ENCODE peak calls at places on chromosomes 13 and 19, in six cellular contexts. Z is Peyer's patch, B is K562, W is heart right ventricle, A is IMR-90, P is cardiac muscle cell. Y is an unnamed sample. For H3K4me1, the result is how much of the 10 kb centered on the place peaks cover.

GRCh38 chr13:86870388-86870966 is 800.7 kb upstream of the SLITRK5 start:
- DNase-seq in P (peak), W (no peak), B (no peak), A (peak), Z (no peak), Y (no peak)

GRCh38 chr19:49546825-49547565 is 19.2 kb downstream of the RCN3 start:
- DNase-seq in A (peak), B (peak), Z (no peak), P (peak), W (no peak), Y (peak)

GRCh38 chr13:40076765-40077362 is 421.4 kb downstream of the COG6 start:
- DNase-seq in P (no peak), Z (no peak), A (no peak), W (no peak), B (no peak), Y (no peak)

GRCh38 chr19:12364391-12365093 is 941 bp downstream of the ZNF442 start:
- DNase-seq in A (peak), W (peak), P (peak), B (peak), Z (peak), Y (no peak)

GRCh38 chr13:112867301-112867711 is 101.7 kb upstream of the MCF2L start:
- DNase-seq in W (no peak), A (no peak), Z (no peak), P (no peak), B (no peak), Y (no peak)

GRCh38 chr19:18057557-18057956 is 29.2 kb downstream of the IL12RB1 start:
- DNase-seq in W (peak), Z (no peak), A (no peak), P (peak), B (no peak), Y (no peak)

GRCh38 chr19:18156841-18157464 is 4.0 kb downstream of the PIK3R2 start:
- DNase-seq in Z (peak), W (peak), A (peak), P (peak), B (peak), Y (no peak)

GRCh38 chr13:99854376-99854775 is 117.2 kb downstream of the ZIC5 start:
- DNase-seq in Z (no peak), W (no peak), A (no peak), P (no peak), B (no peak), Y (no peak)

GRCh38 chr19:13447978-13448377 is 58.3 kb downstream of the CACNA1A start:
- DNase-seq in Z (no peak), P (no peak), W (no peak), B (no peak), A (no peak), Y (no peak)

GRCh38 chr13:105428816-105429215 is 1106.6 kb downstream of the EFNB2 start:
- DNase-seq in A (peak), Z (no peak), B (no peak), W (no peak), P (peak), Y (no peak)

GRCh38 chr19:48627865-48628314 is 8.6 kb downstream of the SPHK2 start:
- DNase-seq in A (no peak), P (no peak), Z (no peak), B (no peak), W (no peak), Y (no peak)

GRCh38 chr13:52706074-52706473 is 33.5 kb downstream of the CNMD start:
- DNase-seq in W (no peak), Z (no peak), B (no peak), P (no peak), A (no peak), Y (no peak)

GRCh38 chr13:47555235-47555634 is 445.8 kb downstream of the SUCLA2 start:
- DNase-seq in Z (no peak), A (peak), B (no peak), W (no peak), P (no peak), Y (no peak)

GRCh38 chr19:48571378-48572162 is 19.6 kb downstream of the SULT2B1 start:
- DNase-seq in A (no peak), Z (no peak), P (no peak), W (no peak), B (no peak), Y (no peak)

GRCh38 chr19:36141039-36141914 is 1.4 kb downstream of the CAPNS1 start:
- DNase-seq in B (peak), W (peak), P (peak), Z (peak), A (peak), Y (peak)

GRCh38 chr13:45876781-45877180 is 25.2 kb upstream of the SIAH3 start:
- DNase-seq in Z (no peak), W (no peak), B (no peak), P (no peak), A (no peak), Y (no peak)

GRCh38 chr13:43009506-43009905 is 13.9 kb upstream of the DNAJC15 start:
- DNase-seq in B (no peak), P (peak), A (peak), Z (no peak), W (no peak), Y (no peak)

GRCh38 chr13:104750377-104750776 is 1684.2 kb upstream of the SLC10A2 start:
- DNase-seq in W (no peak), P (no peak), Z (no peak), B (no peak), A (no peak), Y (no peak)

GRCh38 chr13:76019421-76020044 is 383.4 kb downstream of the LMO7 start:
- DNase-seq in Z (peak), B (no peak), W (peak), P (no peak), A (no peak), Y (no peak)

GRCh38 chr13:44335463-44335862 is 38.2 kb upstream of the SERP2 start:
- DNase-seq in P (no peak), Z (no peak), A (no peak), W (no peak), B (peak), Y (no peak)

GRCh38 chr13:98488736-98489135 is 88.2 kb downstream of the STK24 start:
- DNase-seq in A (no peak), W (no peak), B (no peak), Z (no peak), P (no peak), Y (no peak)

GRCh38 chr19:40198272-40198990 is 7.2 kb downstream of the MAP3K10 start:
- DNase-seq in P (no peak), A (no peak), B (no peak), W (no peak), Z (no peak), Y (no peak)

GRCh38 chr19:49020931-49021895 is 2.9 kb downstream of the CGB3 start:
- DNase-seq in Z (no peak), P (no peak), A (peak), B (no peak), W (no peak), Y (no peak)

GRCh38 chr13:43316997-43317396 is 293.6 kb downstream of the DNAJC15 start:
- DNase-seq in A (peak), Z (no peak), B (no peak), P (peak), W (no peak), Y (no peak)

GRCh38 chr13:31595568-31595967 is 143.8 kb upstream of the RXFP2 start:
- DNase-seq in P (peak), W (no peak), B (no peak), A (no peak), Z (no peak), Y (no peak)

GRCh38 chr19:33304760-33305647 is 2.7 kb upstream of the CEBPA start:
- DNase-seq in Z (peak), P (no peak), W (no peak), A (no peak), B (peak), Y (no peak)

GRCh38 chr19:18204394-18205179 is 745 bp upstream of the RAB3A start:
- DNase-seq in A (no peak), P (no peak), Z (peak), W (peak), B (peak), Y (no peak)

GRCh38 chr19:44552324-44552723 is 22.8 kb upstream of the CEACAM20 start:
- DNase-seq in W (peak), Z (peak), P (peak), B (peak), A (no peak), Y (no peak)

GRCh38 chr13:85709072-85709471 is 90.1 kb downstream of the SLITRK6 start:
- DNase-seq in A (peak), Z (no peak), W (no peak), P (peak), B (no peak), Y (no peak)

GRCh38 chr13:93620366-93620765 is 393.8 kb downstream of the GPC6 start:
- DNase-seq in A (no peak), P (no peak), Z (no peak), B (no peak), W (no peak), Y (no peak)

GRCh38 chr13:77860621-77861020 is 58.0 kb downstream of the EDNRB start:
- DNase-seq in W (no peak), Z (no peak), A (peak), P (peak), B (no peak), Y (no peak)

GRCh38 chr19:45402469-45403070 is 2.3 kb downstream of the PPP1R13L start:
- DNase-seq in A (no peak), W (peak), Z (peak), P (peak), B (peak), Y (no peak)

GRCh38 chr13:50129065-50129922 is 114.0 kb downstream of the KCNRG start:
- DNase-seq in W (no peak), Z (no peak), A (no peak), P (peak), B (no peak), Y (no peak)

GRCh38 chr19:4969772-4970531 is 1.0 kb downstream of the KDM4B start:
- DNase-seq in W (no peak), A (no peak), Z (no peak), P (peak), B (no peak), Y (no peak)

GRCh38 chr19:310141-310651 is 19.0 kb upstream of the PLPP2 start:
- DNase-seq in P (no peak), W (no peak), B (no peak), A (no peak), Z (peak), Y (no peak)

GRCh38 chr13:37526710-37527446 is 71.7 kb downstream of the POSTN start:
- DNase-seq in W (no peak), B (no peak), A (no peak), Z (no peak), P (peak), Y (no peak)

GRCh38 chr19:55355213-55355821 is 798 bp upstream of the COX6B2 start:
- DNase-seq in Z (no peak), B (no peak), P (no peak), W (no peak), A (no peak), Y (no peak)

GRCh38 chr19:56988271-56988670 is 131.5 kb upstream of the USP29 start:
- DNase-seq in W (no peak), A (no peak), B (no peak), Z (no peak), P (no peak), Y (no peak)

GRCh38 chr13:108742681-108743080 is 113.3 kb downstream of the MYO16 start:
- DNase-seq in Z (no peak), A (no peak), P (no peak), W (no peak), B (no peak), Y (no peak)

DNA sequence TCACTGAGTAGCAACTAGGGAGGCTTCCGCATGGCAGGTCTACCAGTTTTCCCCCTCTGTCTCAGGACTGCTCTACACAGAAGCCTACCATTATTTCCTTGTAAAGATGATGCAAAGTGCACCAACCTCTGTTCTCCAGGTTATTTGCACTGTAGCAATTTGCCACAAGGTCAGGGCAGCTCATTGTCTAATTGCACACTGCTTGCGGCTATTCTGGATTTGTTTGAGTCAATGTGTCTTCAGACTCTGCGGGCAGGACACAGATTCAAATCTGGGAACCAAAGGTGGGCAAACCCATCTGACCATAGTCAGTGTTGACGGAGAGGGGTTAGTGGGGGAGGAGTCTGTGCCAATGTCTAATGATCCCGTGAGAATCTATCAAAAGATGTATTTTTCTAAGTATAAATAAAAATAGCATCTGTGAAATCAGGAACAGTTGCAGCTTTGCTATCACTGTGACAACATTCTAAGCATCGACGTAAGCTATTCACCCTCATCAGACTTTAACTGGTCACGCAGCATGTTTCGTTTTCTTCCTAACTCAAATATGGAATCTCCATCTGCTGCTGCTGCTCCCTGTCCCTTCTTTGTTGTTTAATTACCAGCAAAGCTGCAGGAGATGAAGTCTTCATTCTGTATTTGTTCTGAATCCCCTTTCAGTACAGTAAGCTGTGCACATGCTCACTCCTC is 26.4 kb downstream of the CYSLTR2 start:
- DNase-seq in A (no peak), Z (no peak), B (no peak), P (no peak), W (no peak), Y (no peak)
- H3K4me1 ChIP-seq in A (under half), Z (under half), B (under half), P (under half), W (under half), Y (under half)

GRCh38 chr19:46946611-46947238 is 72.9 kb upstream of the NPAS1 start:
- DNase-seq in W (no peak), P (no peak), B (no peak), A (no peak), Z (no peak), Y (no peak)
- H3K4me1 ChIP-seq in W (under half), P (under half), B (under half), A (under half), Z (under half), Y (under half)

DNA sequence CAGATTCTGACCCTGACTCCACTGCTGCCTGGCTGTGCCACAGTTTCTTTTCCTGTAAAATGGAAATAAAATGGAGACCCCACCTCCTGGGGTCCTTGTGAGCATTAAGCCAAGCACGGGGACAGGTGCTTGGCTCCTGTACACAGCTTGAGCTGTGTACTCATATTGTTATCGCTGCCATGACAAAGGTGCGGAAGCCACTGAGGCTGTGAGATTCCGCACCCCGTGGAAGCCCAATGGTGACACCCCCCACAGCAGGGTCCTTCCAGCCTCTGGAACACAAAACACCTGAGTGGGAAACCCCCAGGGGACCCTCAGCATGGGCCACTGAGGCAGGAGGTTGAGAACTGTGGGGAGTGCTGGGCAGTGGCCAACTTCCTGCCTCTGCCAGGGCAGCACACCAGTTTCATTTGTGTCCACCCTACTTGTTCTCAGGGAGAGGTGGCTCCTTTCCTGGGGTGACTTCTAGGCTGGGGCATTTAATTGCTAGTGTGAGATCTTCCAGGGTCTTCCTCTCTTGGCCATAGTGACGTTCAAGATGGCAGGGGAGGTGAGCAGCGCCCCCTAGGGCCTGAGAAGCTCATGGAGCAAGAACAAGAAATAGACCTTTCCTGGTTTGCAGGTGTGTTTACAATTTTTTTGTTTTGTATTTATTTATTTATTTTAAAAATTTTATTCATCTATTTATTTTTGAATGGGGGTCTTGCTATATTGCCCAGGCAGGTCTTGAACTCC is 5.4 kb upstream of the JSRP1 start:
- DNase-seq in W (no peak), Z (peak), A (no peak), B (peak), P (peak), Y (peak)
- H3K4me1 ChIP-seq in W (under half), Z (under half), A (under half), B (half or more), P (under half), Y (under half)

DNA sequence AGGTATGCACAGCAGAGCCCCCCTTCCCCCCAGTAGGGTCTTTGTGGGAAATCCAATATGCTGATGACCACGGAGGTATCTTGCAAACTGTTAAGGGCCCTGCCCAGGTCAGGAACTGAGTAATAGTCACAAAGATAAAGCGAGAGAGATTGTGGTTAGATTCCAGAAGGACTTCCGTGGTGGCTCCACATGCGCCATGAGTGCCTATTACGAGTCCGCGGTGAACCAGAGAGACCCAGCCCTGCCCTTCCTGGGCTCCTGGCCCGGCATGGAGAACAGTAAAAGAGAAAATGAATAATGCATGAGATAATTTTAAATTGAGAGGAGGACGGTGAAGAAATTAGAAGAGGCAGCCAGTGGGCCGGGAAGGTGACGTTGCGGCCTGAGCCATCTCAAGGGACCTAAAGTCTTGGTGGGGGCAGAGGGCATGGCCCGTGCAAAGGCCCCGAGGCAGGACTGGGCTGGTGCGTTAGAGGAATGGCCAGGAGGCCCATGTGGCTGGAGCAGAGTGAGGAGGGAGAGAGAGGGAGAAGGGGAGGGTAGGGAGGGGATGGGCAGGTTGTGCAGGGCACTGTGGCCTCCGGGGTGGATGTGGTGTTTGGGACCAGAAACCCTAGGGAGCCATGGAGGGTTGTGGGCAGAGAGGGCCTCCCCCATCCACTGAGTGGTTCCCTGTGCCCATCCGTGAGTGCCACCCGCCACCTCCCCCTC is 46.6 kb upstream of the NFIC start:
- DNase-seq in B (no peak), P (peak), W (no peak), Z (no peak), A (no peak), Y (no peak)
- H3K4me1 ChIP-seq in B (under half), P (under half), W (under half), Z (under half), A (under half), Y (under half)

DNA sequence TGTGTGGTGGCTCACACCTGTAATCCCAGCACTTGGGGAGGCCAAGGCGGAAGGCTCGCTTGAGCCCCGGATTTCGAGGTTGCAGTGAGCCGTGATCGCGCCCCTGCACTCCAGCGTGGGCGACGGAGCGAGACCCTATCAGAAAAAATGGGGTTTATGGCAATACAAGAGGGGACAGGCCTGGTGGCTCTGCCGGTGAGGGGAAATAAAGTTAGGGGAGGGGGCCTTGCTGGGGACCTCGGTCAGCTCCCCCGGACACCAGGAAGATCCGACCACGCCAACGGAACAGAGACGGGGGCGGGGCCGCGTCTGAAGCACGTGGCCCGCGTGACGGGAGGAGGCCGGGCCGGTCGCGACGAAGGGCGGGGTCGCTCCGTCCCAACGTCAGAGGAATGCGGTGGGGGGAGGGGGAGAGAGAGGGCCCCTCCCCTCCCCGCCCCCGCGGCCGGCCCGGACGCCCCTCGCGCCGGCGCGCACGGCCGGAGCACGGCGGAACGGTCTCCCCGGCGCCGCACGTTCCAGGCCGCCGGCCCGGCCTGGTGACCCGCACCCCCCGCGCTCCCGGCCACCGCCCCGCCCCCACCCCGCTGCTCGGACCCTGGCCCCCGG is 1.9 kb upstream of the HNRNPL start:
- DNase-seq in A (peak), Z (peak), W (peak), P (peak), B (peak), Y (peak)
- H3K4me1 ChIP-seq in A (under half), Z (under half), W (under half), P (under half), B (half or more), Y (under half)

DNA sequence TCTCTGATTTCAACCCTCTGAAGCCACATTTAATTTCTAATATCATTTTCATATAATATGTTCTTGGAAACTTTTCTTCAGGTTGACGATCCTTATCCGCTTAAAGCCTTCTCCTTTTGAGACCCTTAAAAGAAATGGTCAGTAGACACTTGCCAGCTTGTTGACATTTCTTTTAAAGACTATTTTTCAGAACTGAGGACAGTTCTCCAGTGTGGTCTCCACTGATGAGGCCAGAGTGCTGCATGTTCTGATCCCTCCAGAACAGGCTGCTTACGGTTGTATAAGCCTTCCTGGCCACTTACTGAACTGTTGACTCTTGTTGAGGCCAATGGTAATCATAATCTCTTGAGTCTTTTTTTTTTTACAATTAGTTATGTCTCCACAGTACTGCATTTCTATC is 477.3 kb downstream of the FGF9 start:
- DNase-seq in P (no peak), Z (no peak), A (no peak), W (no peak), B (no peak), Y (no peak)
- H3K4me1 ChIP-seq in P (under half), Z (under half), A (under half), W (under half), B (under half), Y (under half)

GRCh38 chr19:34316247-34316646 is 48.7 kb upstream of the GPI start:
- DNase-seq in A (no peak), B (no peak), W (no peak), Z (no peak), P (no peak), Y (no peak)
- H3K4me1 ChIP-seq in A (under half), B (under half), W (under half), Z (under half), P (under half), Y (under half)

Y was measured in CD8-positive, alpha-beta T cell.